ENCODE peak calls at places on chromosomes 1 and 21, in eight cellular contexts. R is OCI-LY7, E is SK-N-SH, X is IMR-90, K is neural progenitor cell, D is hepatocyte, P is GM23248, L is K562. U is an unnamed sample.

GRCh38 chr21:29196021-29196663 is 65.7 kb downstream of the MAP3K7CL start:
- DNase-seq in R (peak), D (peak), L (peak), E (peak), K (no peak), X (peak), P (peak), U (peak)

GRCh38 chr1:206555473-206555935 is 48.2 kb downstream of the RASSF5 start:
- DNase-seq in P (peak), R (peak), L (peak), K (peak), D (peak), E (no peak), X (no peak), U (peak)

GRCh38 chr1:173960625-173961024 is 43.5 kb upstream of the SERPINC1 start:
- DNase-seq in R (no peak), L (no peak), P (no peak), X (no peak), D (no peak), E (peak), K (no peak), U (no peak)

GRCh38 chr21:41877901-41878830 is 978 bp downstream of the PRDM15 start:
- DNase-seq in D (peak), P (peak), R (peak), L (peak), K (no peak), X (peak), E (peak), U (peak)

GRCh38 chr1:51729156-51729823 is 112.4 kb downstream of the OSBPL9 start:
- DNase-seq in P (peak), E (peak), R (peak), X (peak), K (peak), D (peak), L (peak), U (peak)

GRCh38 chr1:157137051-157137772 is 983 bp downstream of the ETV3 start:
- DNase-seq in D (peak), R (peak), L (peak), K (peak), X (peak), P (peak), E (peak), U (peak)

GRCh38 chr1:248886237-248886895 is 19.7 kb upstream of the PGBD2 start:
- DNase-seq in P (peak), X (peak), K (peak), D (no peak), E (no peak), L (no peak), R (no peak), U (peak)

GRCh38 chr1:209653915-209654351 is 1.7 kb upstream of the LAMB3 start:
- DNase-seq in K (no peak), R (no peak), P (no peak), E (no peak), X (no peak), D (peak), L (no peak), U (no peak)

GRCh38 chr21:46324390-46325072 is 575 bp downstream of the PCNT start:
- DNase-seq in E (peak), P (peak), X (peak), K (peak), R (peak), D (peak), L (peak), U (peak)

GRCh38 chr1:244354810-244355278 is 96.9 kb downstream of the ADSS2 start:
- DNase-seq in P (peak), D (no peak), K (no peak), X (peak), R (no peak), L (peak), E (no peak), U (no peak)

GRCh38 chr1:2267051-2267830 is 39.1 kb downstream of the SKI start:
- DNase-seq in K (no peak), D (no peak), X (no peak), L (no peak), P (no peak), R (no peak), E (no peak), U (no peak)

GRCh38 chr1:207240325-207241095 is 81.0 kb upstream of the CD55 start:
- DNase-seq in X (peak), D (peak), L (no peak), R (no peak), K (no peak), P (peak), E (no peak), U (peak)

GRCh38 chr1:53128401-53128800 is 14.0 kb downstream of the SLC1A7 start:
- DNase-seq in E (no peak), R (no peak), K (no peak), X (no peak), L (no peak), D (no peak), P (no peak), U (no peak)

GRCh38 chr1:228978486-228979324 is 243.4 kb downstream of the RHOU start:
- DNase-seq in E (peak), L (no peak), D (peak), P (peak), K (no peak), R (no peak), X (no peak), U (no peak)

GRCh38 chr21:32044205-32044874 is 171.5 kb downstream of the HUNK start:
- DNase-seq in R (no peak), K (no peak), D (no peak), E (no peak), P (no peak), L (no peak), X (no peak), U (no peak)

GRCh38 chr1:27026621-27027574 is 14.2 kb upstream of the TENT5B start:
- DNase-seq in L (peak), R (no peak), P (peak), K (peak), E (no peak), X (peak), D (peak), U (peak)

GRCh38 chr1:20665736-20666135 is 4.6 kb upstream of the DDOST start:
- DNase-seq in R (peak), X (no peak), P (no peak), D (no peak), K (no peak), L (no peak), E (no peak), U (no peak)

GRCh38 chr1:20663969-20664715 is 3.0 kb upstream of the DDOST start:
- DNase-seq in R (no peak), P (no peak), D (no peak), X (no peak), L (no peak), E (no peak), K (no peak), U (no peak)

GRCh38 chr1:20668581-20668980 is 7.4 kb upstream of the DDOST start:
- DNase-seq in K (no peak), X (no peak), R (no peak), P (no peak), E (no peak), L (no peak), D (no peak), U (no peak)

GRCh38 chr1:20666804-20667203 is 5.6 kb upstream of the DDOST start:
- DNase-seq in L (peak), X (peak), D (no peak), P (peak), K (no peak), E (peak), R (peak), U (peak)

DNA sequence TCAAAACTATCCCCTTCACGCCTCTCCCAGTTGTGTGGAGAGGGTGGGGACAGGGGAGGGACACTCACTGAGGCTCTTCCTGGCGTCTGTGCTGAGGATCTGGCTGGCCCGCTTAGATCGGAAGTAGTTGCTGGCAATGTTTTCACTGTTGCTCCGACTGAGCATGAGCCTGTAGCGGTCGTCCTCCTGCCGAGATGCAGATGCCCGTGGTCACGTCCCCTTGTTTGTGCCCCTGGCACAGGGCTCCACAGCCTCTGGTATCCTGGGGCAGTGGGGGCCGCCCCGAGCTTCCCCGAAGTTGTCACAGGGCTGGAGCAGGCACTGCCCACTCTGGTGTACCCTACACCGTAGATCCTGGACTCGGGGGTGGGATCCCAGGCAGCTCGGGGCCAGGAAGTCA is 5.0 kb upstream of the DDOST start:
- DNase-seq in K (no peak), E (no peak), X (no peak), R (no peak), D (no peak), L (no peak), P (no peak), U (no peak)
- H2AFZ ChIP-seq in K (no peak), E (no peak), X (no peak), R (peak), D (no peak), L (peak), P (no peak), U (no peak)

GRCh38 chr21:16007933-16008332 is 278.2 kb downstream of the USP25 start:
- DNase-seq in D (no peak), E (no peak), R (no peak), L (no peak), X (peak), P (no peak), K (no peak), U (peak)

GRCh38 chr21:16011719-16012118 is 281.9 kb downstream of the USP25 start:
- DNase-seq in L (no peak), K (no peak), R (no peak), X (no peak), D (no peak), E (no peak), P (no peak), U (no peak)

DNA sequence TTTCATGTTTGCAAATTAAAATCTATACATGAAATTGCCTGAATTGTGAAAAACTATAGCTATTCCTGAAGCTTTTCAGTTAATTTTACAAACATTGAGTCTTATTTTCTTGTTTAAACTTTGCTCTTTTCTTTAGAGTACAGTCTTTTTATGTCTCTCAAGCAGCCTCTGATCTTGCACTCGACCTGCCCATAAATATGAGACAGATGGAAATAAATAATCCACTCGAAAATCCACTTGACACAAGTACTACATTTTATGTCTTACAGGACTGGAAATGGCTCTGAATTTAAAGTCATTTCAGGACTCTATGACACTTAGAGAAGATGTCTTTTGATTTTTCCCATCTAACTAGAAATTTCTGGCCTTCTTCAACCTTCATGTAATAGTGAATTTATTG is 283.8 kb downstream of the USP25 start:
- DNase-seq in R (no peak), K (no peak), L (no peak), E (no peak), P (no peak), D (no peak), X (no peak), U (no peak)
- H2AFZ ChIP-seq in R (no peak), K (no peak), L (no peak), E (no peak), P (peak), D (peak), X (no peak), U (no peak)

GRCh38 chr1:111471538-111471937 is 2.2 kb upstream of the C1orf162 start:
- DNase-seq in R (no peak), D (no peak), X (no peak), E (no peak), P (no peak), K (no peak), L (no peak), U (no peak)
- H2AFZ ChIP-seq in R (peak), D (no peak), X (no peak), E (no peak), P (no peak), K (no peak), L (no peak), U (no peak)

DNA sequence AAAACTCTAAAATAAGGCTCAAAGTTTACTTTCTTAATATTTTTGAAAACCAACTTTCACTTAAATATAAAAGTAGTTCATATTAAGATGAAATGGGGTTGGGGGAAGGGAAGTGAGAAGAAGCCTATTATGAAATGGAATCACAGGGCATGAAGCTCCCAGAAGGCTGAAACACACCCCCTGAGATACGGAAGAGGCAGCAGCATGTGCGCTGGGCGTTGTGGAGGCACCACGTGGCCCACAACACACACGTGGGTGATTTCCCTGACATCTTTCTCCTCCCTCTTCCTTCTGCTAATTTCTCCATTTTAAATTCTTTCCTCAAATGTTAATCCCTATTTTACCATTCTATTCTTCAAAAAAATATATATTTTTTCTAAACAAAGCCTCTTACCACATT is 35.6 kb upstream of the SEC16B start:
- DNase-seq in X (no peak), K (no peak), E (no peak), D (no peak), P (no peak), L (no peak), R (no peak), U (no peak)
- H2AFZ ChIP-seq in X (no peak), K (no peak), E (no peak), D (no peak), P (peak), L (no peak), R (no peak), U (no peak)

DNA sequence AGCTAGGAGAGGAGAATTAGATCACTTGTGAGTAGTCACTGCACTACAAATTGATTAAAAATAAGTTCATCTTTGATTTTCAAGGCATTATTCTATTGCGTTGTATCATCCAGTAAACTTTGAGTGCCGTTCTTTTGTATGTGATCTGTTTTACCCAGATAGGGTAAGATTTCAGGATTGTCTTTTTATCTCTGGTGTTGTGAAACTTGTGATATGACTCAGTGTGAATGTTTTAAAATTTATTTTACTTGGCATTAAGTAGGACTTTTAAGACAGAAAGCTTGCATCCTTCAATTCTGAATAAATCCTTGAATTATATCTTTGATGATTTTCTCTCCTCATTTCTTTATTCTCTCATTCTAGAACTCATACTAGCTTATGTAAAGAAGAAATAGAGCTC is 93.3 kb upstream of the ADAMTS5 start:
- DNase-seq in X (peak), E (no peak), D (no peak), L (no peak), K (no peak), R (no peak), P (peak), U (peak)
- H2AFZ ChIP-seq in X (no peak), E (no peak), D (no peak), L (no peak), K (no peak), R (no peak), P (no peak), U (no peak)

GRCh38 chr1:24920155-24920925 is 9.7 kb downstream of the RUNX3 start:
- DNase-seq in X (peak), L (no peak), K (no peak), E (no peak), P (peak), D (no peak), R (no peak), U (no peak)

GRCh38 chr1:24918995-24919605 is 11.0 kb downstream of the RUNX3 start:
- DNase-seq in K (no peak), E (no peak), P (no peak), R (no peak), L (no peak), D (no peak), X (no peak), U (no peak)

GRCh38 chr1:24915819-24916602 is 14.1 kb downstream of the RUNX3 start:
- DNase-seq in P (no peak), L (no peak), D (no peak), X (no peak), R (no peak), E (no peak), K (no peak), U (no peak)

GRCh38 chr1:24918370-24918769 is 11.7 kb downstream of the RUNX3 start:
- DNase-seq in R (no peak), D (no peak), E (no peak), P (no peak), L (no peak), K (no peak), X (no peak), U (no peak)

GRCh38 chr1:24917327-24918074 is 12.6 kb downstream of the RUNX3 start:
- DNase-seq in L (no peak), P (no peak), R (no peak), K (no peak), E (no peak), D (no peak), X (no peak), U (no peak)
- H2AFZ ChIP-seq in L (no peak), P (no peak), R (no peak), K (no peak), E (no peak), D (no peak), X (peak), U (no peak)

DNA sequence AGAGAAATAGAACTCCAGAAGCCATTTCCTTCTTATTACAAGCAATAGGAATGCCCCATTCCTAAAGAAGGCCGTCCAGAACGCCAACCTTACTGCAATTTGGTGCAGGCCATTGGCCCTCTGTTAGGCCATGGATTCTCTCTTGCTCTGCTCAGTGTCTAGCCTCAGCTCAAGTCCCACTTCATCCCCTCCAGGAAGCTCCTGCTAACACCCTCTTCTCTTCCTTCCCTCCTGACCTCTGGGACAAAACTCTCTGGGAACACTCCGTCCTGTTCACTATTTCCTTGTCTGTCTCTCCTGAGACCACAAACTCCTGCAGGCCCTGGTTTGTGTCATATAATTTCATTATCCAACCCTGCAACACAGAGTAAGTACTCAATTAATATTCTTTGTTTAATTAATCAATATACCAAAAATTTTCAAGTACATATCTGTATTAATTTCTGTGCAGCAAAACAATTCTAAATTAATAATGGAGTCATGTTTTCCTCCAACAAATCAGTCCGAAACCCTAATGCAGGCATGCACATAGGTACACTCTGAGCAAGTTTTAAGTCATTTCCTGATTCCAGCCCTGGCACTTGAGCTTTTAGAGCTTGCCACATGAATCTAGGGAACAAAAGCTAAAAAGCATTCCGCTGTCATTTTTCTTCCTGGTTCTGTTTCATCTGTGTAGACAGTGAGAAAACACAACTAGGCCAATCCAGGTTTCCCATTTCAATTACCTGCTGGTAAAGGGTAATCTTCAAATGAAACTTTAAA is 245.3 kb downstream of the SETD4 start:
- DNase-seq in P (no peak), D (no peak), L (no peak), E (no peak), R (no peak), K (no peak), X (no peak), U (no peak)
- H2AFZ ChIP-seq in P (peak), D (peak), L (no peak), E (peak), R (no peak), K (no peak), X (peak), U (peak)

U was measured in fibroblast of lung.